ENCODE peak calls at places on chromosomes 2 and 18, in five cellular contexts. One of them, this sample, is unnamed.

GRCh38 chr2:71620116-71620515 is 166.8 kb downstream of the DYSF start:
- DNase-seq in HepG2: no peak
- DNase-seq in HCT116: no peak
- DNase-seq in H1: no peak
- DNase-seq in GM12878: no peak
- DNase-seq in this sample: no peak

GRCh38 chr2:143058795-143059194 is 70.4 kb upstream of the ARHGAP15 start:
- DNase-seq in HepG2: no peak
- DNase-seq in HCT116: no peak
- DNase-seq in H1: no peak
- DNase-seq in GM12878: no peak
- DNase-seq in this sample: no peak

GRCh38 chr18:46716336-46716735 is 40.5 kb downstream of the ST8SIA5 start:
- DNase-seq in HepG2: no peak
- DNase-seq in HCT116: no peak
- DNase-seq in H1: no peak
- DNase-seq in GM12878: no peak
- DNase-seq in this sample: no peak

GRCh38 chr2:239223330-239224248 is 177.2 kb downstream of the HDAC4 start:
- DNase-seq in HepG2: peak; percentile 79
- DNase-seq in HCT116: no peak
- DNase-seq in H1: no peak
- DNase-seq in GM12878: no peak
- DNase-seq in this sample: no peak

GRCh38 chr2:14760169-14760568 is 127.7 kb downstream of the LRATD1 start:
- DNase-seq in HepG2: no peak
- DNase-seq in HCT116: no peak
- DNase-seq in H1: no peak
- DNase-seq in GM12878: no peak
- DNase-seq in this sample: no peak

GRCh38 chr18:13298262-13298661 is 79.7 kb downstream of the LDLRAD4 start:
- DNase-seq in HepG2: no peak
- DNase-seq in HCT116: no peak
- DNase-seq in H1: no peak
- DNase-seq in GM12878: no peak
- DNase-seq in this sample: no peak

GRCh38 chr2:108409768-108410167 is 32.0 kb downstream of the SULT1C4 start:
- DNase-seq in HepG2: no peak
- DNase-seq in HCT116: no peak
- DNase-seq in H1: no peak
- DNase-seq in GM12878: no peak
- DNase-seq in this sample: no peak

GRCh38 chr2:220417503-220417902 is 790.1 kb downstream of the SLC4A3 start:
- DNase-seq in HepG2: no peak
- DNase-seq in HCT116: no peak
- DNase-seq in H1: no peak
- DNase-seq in GM12878: no peak
- DNase-seq in this sample: no peak

GRCh38 chr2:105373895-105374401 is 24.9 kb downstream of the FHL2 start:
- DNase-seq in HepG2: no peak
- DNase-seq in HCT116: no peak
- DNase-seq in H1: no peak
- DNase-seq in GM12878: peak; percentile 66
- DNase-seq in this sample: no peak

GRCh38 chr2:179460530-179460929 is 195.9 kb upstream of the SESTD1 start:
- DNase-seq in HepG2: peak; percentile 58
- DNase-seq in HCT116: peak; percentile 83
- DNase-seq in H1: no peak
- DNase-seq in GM12878: no peak
- DNase-seq in this sample: no peak

GRCh38 chr2:120876526-120877280 is 141.0 kb downstream of the GLI2 start:
- DNase-seq in HepG2: no peak
- DNase-seq in HCT116: no peak
- DNase-seq in H1: no peak
- DNase-seq in GM12878: no peak
- DNase-seq in this sample: no peak

GRCh38 chr2:99960724-99961566 is 181.4 kb downstream of the AFF3 start:
- DNase-seq in HepG2: no peak
- DNase-seq in HCT116: no peak
- DNase-seq in H1: no peak
- DNase-seq in GM12878: no peak
- DNase-seq in this sample: no peak

GRCh38 chr2:152062130-152063091 is 36.4 kb downstream of the CACNB4 start:
- DNase-seq in HepG2: no peak
- DNase-seq in HCT116: no peak
- DNase-seq in H1: no peak
- DNase-seq in GM12878: no peak
- DNase-seq in this sample: no peak

GRCh38 chr2:9744256-9745004 is 98.8 kb upstream of the TAF1B start:
- DNase-seq in HepG2: no peak
- DNase-seq in HCT116: no peak
- DNase-seq in H1: no peak
- DNase-seq in GM12878: no peak
- DNase-seq in this sample: no peak

GRCh38 chr2:205681836-205682238 is 464 bp upstream of the NRP2 start:
- DNase-seq in HepG2: no peak
- DNase-seq in HCT116: no peak
- DNase-seq in H1: no peak
- DNase-seq in GM12878: no peak
- DNase-seq in this sample: no peak

GRCh38 chr2:32963941-32964340 is 17.2 kb downstream of the LTBP1 start:
- DNase-seq in HepG2: no peak
- DNase-seq in HCT116: no peak
- DNase-seq in H1: no peak
- DNase-seq in GM12878: no peak
- DNase-seq in this sample: no peak

GRCh38 chr2:126859631-126860030 is 39.1 kb upstream of the TEX51 start:
- DNase-seq in HepG2: no peak
- DNase-seq in HCT116: no peak
- DNase-seq in H1: no peak
- DNase-seq in GM12878: no peak
- DNase-seq in this sample: no peak

GRCh38 chr2:128026422-128027277 is 1.2 kb downstream of the SAP130 start:
- DNase-seq in HepG2: no peak
- DNase-seq in HCT116: no peak
- DNase-seq in H1: no peak
- DNase-seq in GM12878: no peak
- DNase-seq in this sample: peak; percentile 10

GRCh38 chr18:12857215-12857924 is 26.7 kb downstream of the PTPN2 start:
- DNase-seq in HepG2: no peak
- DNase-seq in HCT116: no peak
- DNase-seq in H1: no peak
- DNase-seq in GM12878: no peak
- DNase-seq in this sample: no peak

GRCh38 chr2:62475172-62476011 is 30.6 kb downstream of the TMEM17 start:
- DNase-seq in HepG2: no peak
- DNase-seq in HCT116: no peak
- DNase-seq in H1: no peak
- DNase-seq in GM12878: no peak
- DNase-seq in this sample: no peak

DNA sequence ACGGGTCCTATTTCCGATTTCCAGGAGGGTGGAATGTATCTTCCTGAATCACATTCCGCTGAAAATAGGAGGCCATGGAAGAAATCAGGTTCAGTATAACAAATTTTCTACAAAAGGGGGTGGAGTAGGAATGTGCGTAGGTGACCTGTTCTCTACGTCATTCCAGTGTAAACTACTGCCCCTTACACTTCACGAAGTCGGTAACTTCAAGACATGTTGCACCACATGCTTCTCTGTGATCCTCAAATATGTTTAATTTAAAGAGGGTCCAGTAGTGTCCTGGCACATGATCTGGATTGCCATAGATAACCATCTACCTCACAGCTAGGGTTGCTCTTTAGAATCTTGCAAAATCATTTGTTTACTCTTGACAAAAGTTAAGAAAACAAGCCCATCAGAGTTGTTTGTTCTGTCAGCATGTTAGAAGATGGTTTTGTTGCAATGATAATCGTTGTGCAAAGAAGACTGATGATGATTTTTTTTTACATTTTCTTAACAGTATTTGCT is 7.5 kb upstream of the CPS1 start:
- DNase-seq in HepG2: peak; percentile 93
- DNase-seq in HCT116: no peak
- DNase-seq in H1: no peak
- DNase-seq in GM12878: no peak
- DNase-seq in this sample: no peak
- TF ChIP-seq ZNF274 in HepG2: no peak
- TF ChIP-seq ZNF274 in HCT116: no peak
- TF ChIP-seq ZNF274 in H1: no peak
- TF ChIP-seq ZNF274 in GM12878: no peak
- TF ChIP-seq ZNF274 in this sample: no peak

GRCh38 chr2:218883491-218884490 is 3.1 kb downstream of the WNT10A start:
- DNase-seq in HepG2: no peak
- DNase-seq in HCT116: no peak
- DNase-seq in H1: no peak
- DNase-seq in GM12878: no peak
- DNase-seq in this sample: no peak
- H3K27ac ChIP-seq in HepG2: no peak overlapping the region
- H3K27ac ChIP-seq in HCT116: peak overlapping the region; percentile 58
- H3K27ac ChIP-seq in H1: no peak overlapping the region
- H3K27ac ChIP-seq in GM12878: peak overlapping the region; percentile 86
- H3K27ac ChIP-seq in this sample: no peak overlapping the region

GRCh38 chr2:112483047-112483473 is 1.1 kb downstream of the TTL start:
- DNase-seq in HepG2: peak; percentile 76
- DNase-seq in HCT116: no peak
- DNase-seq in H1: no peak
- DNase-seq in GM12878: no peak
- DNase-seq in this sample: peak; percentile 55
- TF ChIP-seq ZNF274 in HepG2: peak; percentile 10
- TF ChIP-seq ZNF274 in HCT116: no peak
- TF ChIP-seq ZNF274 in H1: no peak
- TF ChIP-seq ZNF274 in GM12878: no peak
- TF ChIP-seq ZNF274 in this sample: no peak

DNA sequence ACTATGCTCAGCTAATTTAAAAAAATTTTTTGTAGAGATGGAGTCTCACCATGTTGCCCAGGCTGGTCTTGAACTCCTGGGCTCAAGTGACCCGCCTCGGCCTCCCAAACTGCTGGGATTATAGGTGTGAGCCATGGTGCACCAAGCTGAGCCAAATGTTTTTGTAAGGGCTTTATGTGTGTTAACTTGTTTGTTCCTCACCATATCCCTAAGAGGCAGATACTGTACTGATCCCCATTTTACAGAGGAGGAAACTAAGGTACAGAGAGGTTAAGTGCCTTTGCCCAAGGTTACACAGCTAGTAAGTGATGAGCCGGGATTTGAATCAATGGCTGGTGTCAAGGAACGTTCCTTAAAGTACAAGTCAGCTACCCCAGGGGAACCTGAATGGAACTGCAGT is 85.3 kb upstream of the KLF7 start:
- DNase-seq in HepG2: no peak
- DNase-seq in HCT116: no peak
- DNase-seq in H1: no peak
- DNase-seq in GM12878: no peak
- DNase-seq in this sample: no peak
- H3K27ac ChIP-seq in HepG2: no peak overlapping the region
- H3K27ac ChIP-seq in HCT116: no peak overlapping the region
- H3K27ac ChIP-seq in H1: no peak overlapping the region
- H3K27ac ChIP-seq in GM12878: no peak overlapping the region
- H3K27ac ChIP-seq in this sample: no peak overlapping the region

DNA sequence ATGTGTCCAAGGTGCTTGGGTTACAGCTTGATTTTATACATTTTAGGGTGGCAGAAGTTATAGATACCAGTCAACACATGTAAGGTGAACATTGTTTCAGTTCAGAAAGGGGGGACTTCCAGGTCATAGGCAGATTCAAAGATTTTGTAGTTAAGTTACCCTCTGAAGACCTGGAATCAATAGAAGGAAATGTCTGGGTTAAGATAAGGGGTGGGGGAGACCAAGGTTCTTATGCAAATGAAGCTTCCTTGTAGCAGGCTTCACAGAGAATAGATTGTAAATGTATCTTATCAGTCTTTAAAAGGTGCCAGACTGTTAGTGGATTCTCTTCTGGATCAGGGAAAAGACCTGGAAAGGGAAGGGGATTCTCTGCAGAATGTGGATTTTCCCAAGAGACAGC is 42.4 kb downstream of the BMPR2 start:
- DNase-seq in HepG2: no peak
- DNase-seq in HCT116: no peak
- DNase-seq in H1: no peak
- DNase-seq in GM12878: no peak
- DNase-seq in this sample: no peak
- TF ChIP-seq ZNF274 in HepG2: no peak
- TF ChIP-seq ZNF274 in HCT116: no peak
- TF ChIP-seq ZNF274 in H1: no peak
- TF ChIP-seq ZNF274 in GM12878: no peak
- TF ChIP-seq ZNF274 in this sample: no peak